ENCODE peak calls at places on chromosomes 13 and 19, in six cellular contexts. E is trophoblast cell; Q is left lung; N is fibroblast of lung; D is SK-N-SH; G is CD8-positive, alpha-beta T cell. K is an unnamed sample.

GRCh38 chr19:45496349-45496953 is 396 bp downstream of the RTN2 start:
- DNase-seq in E (no peak), Q (peak; percentile 91), N (no peak), D (peak; percentile 80), G (no peak), K (no peak)

GRCh38 chr19:40467007-40467565 is 285 bp downstream of the SPTBN4 start:
- DNase-seq in E (peak; percentile 21), Q (peak; percentile 81), N (no peak), D (peak; percentile 73), G (no peak), K (no peak)

GRCh38 chr19:44689290-44690130 is 9.4 kb upstream of the CEACAM16 start:
- DNase-seq in E (peak; percentile 72), Q (peak; percentile 92), N (peak; percentile 81), D (peak; percentile 78), G (peak; percentile 77), K (peak; percentile 58)

GRCh38 chr13:109707044-109707794 is 79.2 kb downstream of the IRS2 start:
- DNase-seq in E (no peak), Q (no peak), N (peak; percentile 34), D (no peak), G (no peak), K (no peak)

GRCh38 chr19:46009530-46010510 is 13.0 kb downstream of the PGLYRP1 start:
- DNase-seq in E (peak; percentile 76), Q (peak; percentile 91), N (peak; percentile 70), D (peak; percentile 80), G (peak; percentile 48), K (peak; percentile 32)

GRCh38 chr13:42807866-42808265 is 26.5 kb downstream of the FAM216B start:
- DNase-seq in E (no peak), Q (no peak), N (peak; percentile 42), D (no peak), G (no peak), K (no peak)

GRCh38 chr19:46744005-46744691 is 1.7 kb upstream of the FKRP start:
- DNase-seq in E (peak; percentile 25), Q (peak; percentile 39), N (no peak), D (no peak), G (no peak), K (no peak)

GRCh38 chr19:39825531-39826076 is 8.4 kb downstream of the DYRK1B start:
- DNase-seq in E (no peak), Q (no peak), N (no peak), D (no peak), G (no peak), K (no peak)

GRCh38 chr13:36815069-36815468 is 4.0 kb upstream of the RFXAP start:
- DNase-seq in E (peak; percentile 31), Q (no peak), N (peak; percentile 8), D (peak; percentile 24), G (no peak), K (no peak)

GRCh38 chr13:28819748-28820098 is 416 bp upstream of the MTUS2 start:
- DNase-seq in E (peak; percentile 69), Q (peak; percentile 87), N (peak; percentile 8), D (peak; percentile 85), G (peak; percentile 4), K (no peak)

GRCh38 chr13:49657241-49657641 is 28.9 kb downstream of the ARL11 start:
- DNase-seq in E (no peak), Q (no peak), N (no peak), D (no peak), G (no peak), K (no peak)

GRCh38 chr13:44974056-44974798 is 15.0 kb downstream of the NUFIP1 start:
- DNase-seq in E (no peak), Q (no peak), N (peak; percentile 53), D (no peak), G (no peak), K (no peak)

GRCh38 chr19:55620410-55620809 is 4.0 kb downstream of the ZNF784 start:
- DNase-seq in E (no peak), Q (peak; percentile 28), N (no peak), D (no peak), G (no peak), K (no peak)

GRCh38 chr19:39174142-39174541 is 22.6 kb upstream of the NCCRP1 start:
- DNase-seq in E (no peak), Q (no peak), N (no peak), D (no peak), G (no peak), K (no peak)

GRCh38 chr19:34963531-34964406 is at the start of gene ZNF792:
- DNase-seq in E (peak; percentile 13), Q (peak; percentile 94), N (peak; percentile 30), D (peak; percentile 91), G (peak; percentile 34), K (peak; percentile 7)

GRCh38 chr13:20126460-20127262 is 34.2 kb downstream of the GJA3 start:
- DNase-seq in E (peak; percentile 25), Q (no peak), N (no peak), D (no peak), G (no peak), K (no peak)

GRCh38 chr19:51480590-51480989 is 2.3 kb downstream of the CEACAM18 start:
- DNase-seq in E (peak; percentile 42), Q (no peak), N (no peak), D (no peak), G (no peak), K (no peak)

GRCh38 chr13:29143864-29144263 is 323.7 kb downstream of the MTUS2 start:
- DNase-seq in E (peak; percentile 12), Q (no peak), N (no peak), D (no peak), G (no peak), K (no peak)

GRCh38 chr13:19791953-19792537 is 9.3 kb upstream of the PSPC1 start:
- DNase-seq in E (no peak), Q (no peak), N (no peak), D (no peak), G (no peak), K (no peak)

GRCh38 chr13:36986462-36987240 is 12.5 kb downstream of the ALG5 start:
- DNase-seq in E (peak; percentile 67), Q (no peak), N (no peak), D (no peak), G (no peak), K (no peak)

GRCh38 chr19:3762130-3762473 is 380 bp upstream of the MRPL54 start:
- DNase-seq in E (no peak), Q (no peak), N (no peak), D (no peak), G (no peak), K (no peak)

GRCh38 chr19:14250870-14251269 is 44.9 kb upstream of the ADGRL1 start:
- DNase-seq in E (no peak), Q (no peak), N (no peak), D (no peak), G (no peak), K (no peak)

GRCh38 chr19:49977111-49977510 is 16.1 kb upstream of the SIGLEC11 start:
- DNase-seq in E (no peak), Q (peak; percentile 57), N (no peak), D (no peak), G (no peak), K (no peak)

GRCh38 chr19:28281676-28282075 is 931.3 kb downstream of the UQCRFS1 start:
- DNase-seq in E (no peak), Q (no peak), N (no peak), D (no peak), G (no peak), K (no peak)

GRCh38 chr19:46451352-46451751 is 20.0 kb downstream of the PNMA8A start:
- DNase-seq in E (no peak), Q (no peak), N (no peak), D (no peak), G (no peak), K (no peak)

GRCh38 chr13:86282450-86282849 is 483.2 kb upstream of the SLITRK6 start:
- DNase-seq in E (no peak), Q (no peak), N (peak; percentile 13), D (no peak), G (no peak), K (no peak)
- H3K4me1 ChIP-seq in E (no peaks in the 10 kb centered on the region), Q (no peaks in the 10 kb centered on the region), N (no peaks in the 10 kb centered on the region), D (no peaks in the 10 kb centered on the region), G (no peaks in the 10 kb centered on the region), K (no peaks in the 10 kb centered on the region)

GRCh38 chr19:33333151-33333550 is 30.8 kb upstream of the CEBPA start:
- DNase-seq in E (no peak), Q (no peak), N (no peak), D (no peak), G (no peak), K (no peak)
- H3K27ac ChIP-seq in E (no peak overlapping the region), Q (no peak overlapping the region), N (no peak overlapping the region), D (no peak overlapping the region), G (no peak overlapping the region), K (no peak overlapping the region)

GRCh38 chr13:25729201-25729600 is 322.6 kb downstream of the SHISA2 start:
- DNase-seq in E (peak; percentile 87), Q (no peak), N (no peak), D (no peak), G (no peak), K (no peak)

GRCh38 chr13:25732146-25732865 is 319.5 kb downstream of the SHISA2 start:
- DNase-seq in E (peak; percentile 68), Q (no peak), N (peak; percentile 40), D (no peak), G (no peak), K (no peak)

GRCh38 chr13:25731511-25731910 is 320.3 kb downstream of the SHISA2 start:
- DNase-seq in E (no peak), Q (no peak), N (no peak), D (no peak), G (no peak), K (no peak)

GRCh38 chr13:25733061-25733491 is 318.7 kb downstream of the SHISA2 start:
- DNase-seq in E (peak; percentile 83), Q (no peak), N (no peak), D (no peak), G (no peak), K (no peak)

DNA sequence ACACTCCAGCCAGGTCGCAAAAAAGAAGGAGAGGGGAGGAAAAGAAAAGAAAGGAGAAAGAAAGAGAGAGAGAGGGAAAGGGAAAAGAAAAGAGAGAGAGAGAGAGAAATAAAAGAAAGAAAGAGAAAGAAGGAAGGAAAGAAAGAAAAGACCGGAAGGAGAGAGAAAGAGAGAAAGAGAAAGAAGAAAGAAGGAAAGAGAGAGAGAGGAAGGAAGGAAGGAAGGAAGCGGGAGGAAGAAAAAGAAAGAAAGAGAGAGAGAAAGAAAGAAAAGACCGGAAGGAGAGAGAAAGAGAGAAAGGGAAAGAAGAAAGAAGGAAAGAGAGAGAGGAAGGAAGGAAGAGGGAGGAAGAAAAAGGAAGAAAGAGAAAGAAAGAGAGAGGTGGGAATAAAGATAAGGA is 320.8 kb downstream of the SHISA2 start:
- DNase-seq in E (no peak), Q (no peak), N (no peak), D (no peak), G (no peak), K (no peak)
- H3K27me3 ChIP-seq in E (no peaks in the 10 kb centered on the region), Q (no peaks in the 10 kb centered on the region), N (peaks cover 3% of the 10 kb centered on the region), D (no peaks in the 10 kb centered on the region), G (no peaks in the 10 kb centered on the region), K (no peaks in the 10 kb centered on the region)

DNA sequence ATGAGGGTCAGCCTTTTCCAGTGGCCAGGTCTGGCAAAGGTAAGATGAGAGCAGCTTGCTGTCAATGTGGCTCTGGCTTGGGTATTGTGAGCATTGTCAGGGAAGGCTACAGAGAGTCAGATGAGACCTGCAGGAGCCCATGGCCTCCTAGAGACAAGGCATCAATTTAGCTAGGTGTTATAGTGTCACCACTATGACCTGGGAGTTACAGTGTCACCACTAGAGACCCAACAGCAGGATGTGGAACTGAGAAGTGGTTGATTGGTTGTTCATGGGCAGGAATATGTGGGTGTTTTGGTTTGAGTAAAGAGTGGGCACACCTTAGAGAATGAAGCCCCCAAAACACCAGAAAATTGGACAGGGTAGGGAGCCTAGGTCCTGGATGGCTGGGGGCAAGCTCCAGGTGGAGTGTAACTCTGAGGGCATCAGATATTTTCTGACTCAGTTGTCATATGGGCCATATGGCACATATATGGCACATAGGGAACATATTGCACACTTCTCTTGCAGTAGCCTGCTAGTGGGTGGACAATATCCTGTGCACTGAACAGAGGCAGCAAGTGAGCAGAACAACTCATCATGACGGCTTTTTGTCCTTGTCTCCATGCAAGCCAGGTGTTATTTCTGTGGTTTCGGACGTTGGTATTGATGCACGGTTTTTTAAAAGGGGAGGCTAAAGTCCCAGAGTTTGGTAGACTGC is 46.3 kb upstream of the CEACAM21 start:
- DNase-seq in E (no peak), Q (no peak), N (no peak), D (no peak), G (no peak), K (no peak)
- H3K4me1 ChIP-seq in E (no peaks in the 10 kb centered on the region), Q (peaks cover 5% of the 10 kb centered on the region), N (peaks cover 3% of the 10 kb centered on the region), D (no peaks in the 10 kb centered on the region), G (peaks cover 38% of the 10 kb centered on the region), K (peaks cover 17% of the 10 kb centered on the region)

K was measured in effector memory CD4-positive, alpha-beta T cell.